ENCODE peak calls at places on chromosomes 5 and 9, in ten cellular contexts. G is omental fat pad; J is activated CD4-positive, alpha-beta T cell treated with anti-CD3 and anti-CD28 coated beads for 48 hours; H is Ammon's horn; Z is effector CD4-positive, alpha-beta T cell; V is lower lobe of right lung; C is stomach; O is T47D; B is AG09309; U is coronary artery. N is an unnamed sample.

GRCh38 chr5:126450388-126450787 is 27.2 kb downstream of the GRAMD2B start:
- DNase-seq in G (no peak), J (no peak), H (no peak), Z (no peak), V (no peak), C (no peak), O (no peak), B (no peak), U (no peak), N (no peak)

GRCh38 chr9:120348951-120349429 is 231.0 kb downstream of the CDK5RAP2 start:
- DNase-seq in G (no peak), J (peak), H (peak), Z (no peak), V (no peak), C (peak), O (peak), B (no peak), U (no peak), N (peak)

GRCh38 chr9:21153688-21154608 is 12.3 kb upstream of the IFNW1 start:
- DNase-seq in G (no peak), J (no peak), H (peak), Z (no peak), V (peak), C (no peak), O (no peak), B (no peak), U (no peak), N (peak)

GRCh38 chr9:134065720-134066419 is 2.0 kb downstream of the BRD3 start:
- DNase-seq in G (no peak), J (peak), H (peak), Z (peak), V (peak), C (peak), O (peak), B (peak), U (no peak), N (no peak)

GRCh38 chr5:16178745-16179372 is 732 bp downstream of the MARCHF11 start:
- DNase-seq in G (peak), J (peak), H (peak), Z (peak), V (peak), C (peak), O (peak), B (peak), U (no peak), N (peak)

GRCh38 chr5:139262414-139263139 is 31.0 kb upstream of the MATR3 start:
- DNase-seq in G (peak), J (peak), H (peak), Z (peak), V (peak), C (peak), O (peak), B (peak), U (peak), N (peak)

GRCh38 chr5:9409413-9410089 is 136.3 kb downstream of the SEMA5A start:
- DNase-seq in G (no peak), J (no peak), H (no peak), Z (no peak), V (no peak), C (no peak), O (no peak), B (no peak), U (no peak), N (no peak)

GRCh38 chr9:4489919-4490704 is at the start of gene SLC1A1:
- DNase-seq in G (peak), J (peak), H (peak), Z (no peak), V (peak), C (peak), O (peak), B (peak), U (peak), N (peak)

GRCh38 chr9:6715755-6716643 is 41.8 kb upstream of the KDM4C start:
- DNase-seq in G (no peak), J (peak), H (no peak), Z (peak), V (peak), C (peak), O (no peak), B (no peak), U (no peak), N (peak)

GRCh38 chr9:7592321-7593319 is 207.0 kb downstream of the DMAC1 start:
- DNase-seq in G (no peak), J (no peak), H (no peak), Z (no peak), V (no peak), C (no peak), O (peak), B (no peak), U (no peak), N (no peak)

GRCh38 chr9:111959960-111960359 is 63.3 kb downstream of the UGCG start:
- DNase-seq in G (no peak), J (no peak), H (no peak), Z (no peak), V (no peak), C (no peak), O (no peak), B (no peak), U (no peak), N (no peak)

N was measured in putamen.